ENCODE peak calls at places on chromosomes 16 and 17, in five cellular contexts. A is pancreas, K is HCT116, E is mucosa of descending colon, F is endothelial cell of umbilical vein. T is an unnamed sample. For H3K36me3, the result is how much of the 10 kb centered on the place peaks cover.

GRCh38 chr17:45357364-45357997 is 40.7 kb upstream of the MAP3K14 start:
- DNase-seq in A (no peak), K (no peak), E (no peak), F (no peak), T (no peak)

GRCh38 chr17:12463102-12463501 is 202.6 kb upstream of the MYOCD start:
- DNase-seq in E (no peak), A (no peak), K (no peak), F (no peak), T (no peak)

GRCh38 chr16:5070431-5071186 is 1.0 kb upstream of the ALG1 start:
- DNase-seq in A (no peak), K (no peak), E (no peak), F (no peak), T (no peak)

GRCh38 chr16:49495151-49495566 is 121.6 kb downstream of the C16orf78 start:
- DNase-seq in K (no peak), E (no peak), F (no peak), A (no peak), T (no peak)

GRCh38 chr16:77599793-77600415 is 122.4 kb upstream of the NUDT7 start:
- DNase-seq in E (no peak), A (no peak), K (peak), F (peak), T (no peak)

GRCh38 chr16:85565340-85565739 is 47.8 kb upstream of the GSE1 start:
- DNase-seq in E (no peak), K (no peak), A (no peak), F (no peak), T (no peak)

GRCh38 chr16:28098959-28099945 is 35.7 kb upstream of the GSG1L start:
- DNase-seq in K (no peak), A (no peak), E (peak), F (no peak), T (no peak)

GRCh38 chr17:77312786-77313599 is 172.2 kb downstream of the SEC14L1 start:
- DNase-seq in F (no peak), E (peak), K (no peak), A (no peak), T (no peak)

GRCh38 chr17:35433075-35433894 is 985 bp upstream of the SLFN12 start:
- DNase-seq in F (peak), E (peak), A (peak), K (peak), T (no peak)

GRCh38 chr16:50188619-50189136 is 35.6 kb downstream of the TENT4B start:
- DNase-seq in E (no peak), F (no peak), A (no peak), K (no peak), T (no peak)

GRCh38 chr17:45703348-45703747 is 80.8 kb upstream of the CRHR1 start:
- DNase-seq in E (no peak), K (no peak), A (no peak), F (no peak), T (no peak)

GRCh38 chr17:29145289-29146058 is 34.7 kb downstream of the MYO18A start:
- DNase-seq in K (no peak), E (peak), F (peak), A (peak), T (no peak)

GRCh38 chr17:2179615-2180295 is 123.8 kb downstream of the SMG6 start:
- DNase-seq in K (no peak), A (peak), F (peak), E (no peak), T (no peak)

GRCh38 chr16:28019218-28019617 is 44.3 kb downstream of the GSG1L start:
- DNase-seq in K (no peak), E (no peak), A (no peak), F (no peak), T (no peak)

GRCh38 chr16:28623172-28623711 is 13.4 kb upstream of the SULT1A1 start:
- DNase-seq in A (peak), F (peak), E (peak), K (peak), T (no peak)

GRCh38 chr16:4660454-4661007 is 32.8 kb upstream of the NUDT16L1 start:
- DNase-seq in A (no peak), E (peak), K (no peak), F (peak), T (no peak)

GRCh38 chr16:75621170-75621477 is 2.0 kb downstream of the ADAT1 start:
- DNase-seq in K (no peak), E (no peak), A (no peak), F (peak), T (no peak)

GRCh38 chr16:75617121-75617520 is 6.0 kb downstream of the ADAT1 start:
- DNase-seq in E (no peak), A (no peak), K (no peak), F (no peak), T (no peak)

GRCh38 chr16:75618782-75619181 is 4.3 kb downstream of the ADAT1 start:
- DNase-seq in A (no peak), F (no peak), K (no peak), E (no peak), T (no peak)

GRCh38 chr16:75622762-75623605 is at the start of gene ADAT1:
- DNase-seq in F (peak), K (peak), A (peak), E (peak), T (peak)

DNA sequence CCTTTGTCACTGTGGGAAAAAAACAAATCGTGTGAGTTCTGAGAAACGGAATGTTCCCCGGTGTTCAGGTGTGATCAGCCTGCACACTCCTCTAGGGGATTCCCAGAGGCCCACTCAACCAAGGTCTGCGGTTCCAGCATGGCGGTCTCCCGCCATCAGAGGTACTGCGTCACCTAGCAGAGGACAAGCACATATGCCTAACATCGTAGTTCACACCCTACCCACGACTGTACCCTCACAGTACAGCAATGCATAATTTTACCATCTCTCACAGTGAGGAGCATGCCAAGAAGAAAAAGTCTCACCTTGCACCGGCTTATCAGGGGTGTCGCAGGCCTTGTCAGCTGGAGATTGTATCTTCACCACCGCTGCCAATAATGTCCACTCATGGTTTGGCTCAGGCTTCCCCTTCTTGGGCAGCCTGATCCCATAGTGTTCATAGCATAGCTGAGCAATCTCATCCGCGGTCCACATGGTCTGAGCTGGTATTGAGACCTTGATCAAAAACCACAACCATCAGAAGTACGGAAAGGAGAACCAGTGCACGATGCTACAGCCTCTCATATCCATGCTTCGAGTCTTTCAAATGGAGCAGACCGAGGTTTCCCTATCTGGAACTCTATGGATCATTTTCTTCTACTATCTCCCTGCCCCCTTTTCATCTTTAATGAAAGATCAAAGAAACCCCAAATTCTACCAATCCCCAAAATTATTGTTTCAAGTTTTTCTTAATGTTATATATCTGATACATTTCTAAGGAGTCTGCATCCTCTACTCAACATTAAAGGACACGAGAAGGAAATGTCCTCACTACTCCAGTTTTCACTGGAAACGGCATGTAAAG is 2.5 kb downstream of the ADAT1 start:
- DNase-seq in K (no peak), A (no peak), F (no peak), E (no peak), T (no peak)
- H3K4me3 ChIP-seq in K (no peak), A (no peak), F (no peak), E (no peak), T (no peak)

GRCh38 chr17:75843577-75844529 is at the start of gene UNC13D:
- DNase-seq in E (peak), A (peak), K (no peak), F (peak), T (no peak)
- H3K36me3 ChIP-seq in E (under half), A (under half), K (under half), F (under half), T (half or more)

GRCh38 chr17:73902416-73903181 is 258.4 kb upstream of the SDK2 start:
- DNase-seq in K (no peak), F (no peak), E (no peak), A (no peak), T (no peak)
- TF ChIP-seq CTCF in K (no peak), F (no peak), E (no peak), A (no peak), T (no peak)

GRCh38 chr16:1537138-1537577 is 3.7 kb downstream of the TMEM204 start:
- DNase-seq in K (no peak), E (peak), F (no peak), A (no peak), T (no peak)
- H3K4me3 ChIP-seq in K (no peak), E (no peak), F (no peak), A (no peak), T (peak)